ENCODE peak calls at places on chromosomes 16 and 17, in nine cellular contexts. M, V, Y, K, G, Z, X, R and U are unnamed samples.

GRCh38 chr16:79769320-79770243 is 169.0 kb upstream of the MAF start:
- DNase-seq in X (no peak), Z (no peak), G (no peak), K (no peak), Y (no peak), V (no peak), R (no peak), M (no peak), U (no peak)

GRCh38 chr17:19263621-19264010 is 26.4 kb downstream of the EPN2 start:
- DNase-seq in X (no peak), R (no peak), K (no peak), Z (no peak), G (peak; percentile 63), V (no peak), M (no peak), Y (peak; percentile 60), U (peak; percentile 6)

GRCh38 chr17:15946611-15947120 is 1.7 kb downstream of the ADORA2B start:
- DNase-seq in R (no peak), Y (no peak), G (no peak), M (no peak), X (no peak), K (no peak), V (no peak), Z (no peak), U (peak; percentile 45)

GRCh38 chr16:49644143-49644460 is 211.8 kb downstream of the ZNF423 start:
- DNase-seq in M (no peak), R (no peak), Z (no peak), K (no peak), Y (no peak), X (no peak), G (no peak), V (no peak), U (peak; percentile 42)

GRCh38 chr17:60335289-60335688 is 56.6 kb downstream of the USP32 start:
- DNase-seq in Y (no peak), Z (no peak), V (no peak), G (no peak), X (no peak), K (no peak), M (no peak), R (no peak), U (no peak)

GRCh38 chr16:80614908-80615696 is 74.3 kb downstream of the DYNLRB2 start:
- DNase-seq in V (no peak), G (no peak), Z (no peak), R (no peak), M (no peak), K (no peak), Y (no peak), X (no peak), U (no peak)

GRCh38 chr17:13704333-13704732 is 102.6 kb upstream of the HS3ST3A1 start:
- DNase-seq in M (no peak), V (no peak), Z (no peak), Y (no peak), K (no peak), R (no peak), G (no peak), X (no peak), U (no peak)

GRCh38 chr17:1013729-1014090 is 16.8 kb downstream of the TIMM22 start:
- DNase-seq in Z (no peak), Y (no peak), X (no peak), R (no peak), V (no peak), K (no peak), M (no peak), G (no peak), U (no peak)

GRCh38 chr17:29591737-29592624 is 951 bp upstream of the ANKRD13B start:
- DNase-seq in Z (peak; percentile 96), G (peak; percentile 89), X (peak; percentile 80), R (peak; percentile 88), V (peak; percentile 89), K (peak; percentile 94), Y (peak; percentile 88), M (peak; percentile 91), U (peak; percentile 86)

GRCh38 chr17:29592850-29593545 is at the start of gene ANKRD13B:
- DNase-seq in K (peak; percentile 81), V (no peak), M (peak; percentile 56), Z (no peak), Y (peak; percentile 52), X (peak; percentile 34), G (peak; percentile 55), R (peak; percentile 44), U (no peak)

GRCh38 chr17:29589524-29590260 is at the start of gene GIT1:
- DNase-seq in Z (no peak), R (peak; percentile 84), X (peak; percentile 83), V (peak; percentile 89), G (peak; percentile 81), Y (peak; percentile 90), K (peak; percentile 94), M (peak; percentile 80), U (peak; percentile 95)

GRCh38 chr17:29590261-29590978 is 972 bp upstream of the GIT1 start:
- DNase-seq in R (peak; percentile 15), Z (no peak), K (peak; percentile 70), X (no peak), M (no peak), V (no peak), Y (peak; percentile 43), G (peak; percentile 52), U (no peak)

DNA sequence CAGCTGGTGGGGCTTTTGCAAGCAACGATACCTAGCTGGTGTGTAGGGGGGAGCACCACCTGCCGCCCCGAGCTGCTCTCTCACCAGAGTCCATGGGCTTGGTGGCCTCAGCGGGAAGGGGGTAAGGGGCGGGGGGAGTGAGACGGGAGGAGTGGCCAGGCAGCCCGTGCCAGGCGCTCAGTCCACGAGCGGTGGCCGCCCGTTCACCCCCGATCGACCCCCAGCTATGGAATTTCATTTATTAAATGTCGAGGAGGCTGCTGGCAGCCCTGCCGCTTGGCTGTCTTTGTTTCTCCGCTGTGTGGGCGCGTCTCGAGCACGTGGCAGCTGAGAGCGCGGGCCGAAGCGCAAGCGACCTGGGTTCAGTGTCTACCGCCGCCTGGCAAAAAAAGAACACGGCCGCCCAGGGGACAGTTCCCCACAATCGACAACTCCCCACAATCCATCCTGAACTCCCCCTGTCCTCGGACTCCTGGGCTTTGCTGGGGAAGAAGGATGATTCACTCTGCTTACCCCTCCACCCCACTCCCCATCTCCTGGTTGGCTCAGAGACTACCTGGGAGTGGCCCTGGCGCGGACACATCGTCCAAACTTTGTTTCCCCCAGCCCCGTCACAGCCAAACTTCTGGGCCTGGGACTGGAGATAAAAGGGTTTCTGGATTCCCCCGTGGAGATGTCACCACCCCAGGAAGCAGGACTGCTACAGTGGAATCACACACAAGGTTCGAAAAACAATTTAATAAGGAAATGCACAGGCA is 1.7 kb upstream of the GIT1 start:
- DNase-seq in M (peak; percentile 62), R (peak; percentile 42), X (no peak), K (peak; percentile 74), G (peak; percentile 77), V (peak; percentile 56), Z (no peak), Y (peak; percentile 62), U (peak; percentile 59)
- H3K4me1 ChIP-seq in M (peaks cover 16% of the 10 kb centered on the region), R (peaks cover 24% of the 10 kb centered on the region), X (peaks cover 64% of the 10 kb centered on the region), K (peaks cover 73% of the 10 kb centered on the region), G (peaks cover 29% of the 10 kb centered on the region), V (peaks cover 50% of the 10 kb centered on the region), Z (peaks cover 61% of the 10 kb centered on the region), Y (peaks cover 68% of the 10 kb centered on the region), U (peaks cover 19% of the 10 kb centered on the region)

GRCh38 chr17:26807024-26807423 is 486.9 kb upstream of the WSB1 start:
- DNase-seq in X (no peak), Z (no peak), V (no peak), M (no peak), K (no peak), R (no peak), Y (no peak), G (no peak), U (no peak)
- H3K4me3 ChIP-seq in X (no peak overlapping the region), Z (no peak overlapping the region), V (no peak overlapping the region), M (no peak overlapping the region), K (no peak overlapping the region), R (no peak overlapping the region), Y (no peak overlapping the region), G (no peak overlapping the region), U (no peak overlapping the region)

GRCh38 chr17:57443781-57444180 is 187.5 kb downstream of the MSI2 start:
- DNase-seq in V (no peak), G (no peak), Z (no peak), K (no peak), R (no peak), M (no peak), X (no peak), Y (no peak), U (no peak)
- H3K4me1 ChIP-seq in V (peaks cover 17% of the 10 kb centered on the region), G (peaks cover 4% of the 10 kb centered on the region), Z (peaks cover 56% of the 10 kb centered on the region), K (peaks cover 48% of the 10 kb centered on the region), R (peaks cover 23% of the 10 kb centered on the region), M (peaks cover 56% of the 10 kb centered on the region), X (peaks cover 41% of the 10 kb centered on the region), Y (peaks cover 52% of the 10 kb centered on the region), U (peaks cover 70% of the 10 kb centered on the region)

DNA sequence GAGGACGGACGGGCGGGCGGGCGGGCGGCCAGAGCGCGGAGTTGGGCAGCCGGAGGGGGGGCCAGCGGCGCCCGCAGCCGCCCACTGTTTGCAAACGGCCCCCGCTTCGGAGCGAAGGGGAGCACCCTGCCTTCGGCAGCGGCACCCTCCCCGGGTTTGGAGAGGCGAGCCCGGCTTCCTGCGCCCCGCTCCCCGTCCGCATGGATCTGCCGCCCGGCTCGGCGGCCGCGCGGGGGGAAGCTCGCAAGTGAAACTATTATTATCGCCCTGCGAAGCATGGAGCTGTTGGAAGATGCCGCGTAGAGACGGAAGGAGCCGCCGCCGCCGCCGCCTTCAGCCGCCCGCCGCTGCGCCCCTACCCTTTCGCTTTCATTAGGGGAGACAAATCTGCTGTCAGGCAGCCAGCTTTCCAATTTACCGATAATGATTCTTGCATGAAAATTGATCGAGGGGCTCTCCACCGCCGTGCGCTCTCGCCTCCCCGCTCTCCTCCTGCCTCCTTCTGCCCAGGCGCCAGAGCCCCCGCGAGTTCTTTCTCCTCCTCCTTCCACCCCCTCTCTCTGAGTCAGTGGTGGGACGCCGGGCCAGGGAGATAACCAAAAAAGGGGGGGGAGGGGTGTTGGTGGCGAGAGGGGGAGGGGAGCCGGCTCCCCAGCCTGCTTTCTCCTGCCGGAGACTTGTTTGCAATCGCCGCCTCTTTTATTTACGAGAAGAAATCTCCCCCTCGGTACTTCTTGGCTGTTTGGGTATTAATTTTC is 58.2 kb upstream of the GSE1 start:
- DNase-seq in Y (peak; percentile 77), K (peak; percentile 88), V (peak; percentile 61), X (peak; percentile 68), G (peak; percentile 85), R (peak; percentile 70), Z (no peak), M (peak; percentile 63), U (peak; percentile 86)
- H3K4me3 ChIP-seq in Y (peak overlapping the region; percentile 79), K (peak overlapping the region; percentile 96), V (peak overlapping the region; percentile 85), X (peak overlapping the region; percentile 94), G (peak overlapping the region; percentile 87), R (peak overlapping the region; percentile 86), Z (peak overlapping the region; percentile 82), M (peak overlapping the region; percentile 77), U (peak overlapping the region; percentile 94)

GRCh38 chr17:74732042-74732846 is 4.8 kb upstream of the RAB37 start:
- DNase-seq in V (no peak), K (no peak), R (no peak), Z (no peak), M (no peak), G (no peak), Y (no peak), X (no peak), U (no peak)
- H3K4me1 ChIP-seq in V (peaks cover 10% of the 10 kb centered on the region), K (peaks cover 11% of the 10 kb centered on the region), R (no peaks in the 10 kb centered on the region), Z (peaks cover 6% of the 10 kb centered on the region), M (no peaks in the 10 kb centered on the region), G (peaks cover 7% of the 10 kb centered on the region), Y (no peaks in the 10 kb centered on the region), X (peaks cover 27% of the 10 kb centered on the region), U (no peaks in the 10 kb centered on the region)